ENCODE peak calls at places on chromosomes 4 and X, in six cellular contexts. F is K562, N is HepG2, D is endothelial cell of umbilical vein, Q is A549, Y is GM12878. T is an unnamed sample.

GRCh38 chr4:118348886-118349285 is 3.9 kb downstream of the PRSS12 start:
- DNase-seq in Y (no peak), Q (no peak), N (no peak), D (no peak), F (no peak), T (peak)

GRCh38 chr4:173446416-173446815 is 47.5 kb upstream of the SCRG1 start:
- DNase-seq in F (no peak), D (no peak), Y (no peak), Q (no peak), N (no peak), T (no peak)

GRCh38 chr4:1417522-1418390 is 11.5 kb upstream of the NKX1-1 start:
- DNase-seq in F (no peak), Y (no peak), Q (no peak), D (no peak), N (peak), T (no peak)

GRCh38 chrX:50483283-50483682 is 12.7 kb upstream of the DGKK start:
- DNase-seq in D (no peak), Q (no peak), F (no peak), Y (no peak), N (no peak), T (peak)

GRCh38 chr4:73309211-73309610 is 50.6 kb upstream of the ANKRD17 start:
- DNase-seq in Y (no peak), D (no peak), Q (no peak), N (no peak), F (no peak), T (no peak)

GRCh38 chr4:80587861-80588385 is 252.4 kb downstream of the CFAP299 start:
- DNase-seq in D (no peak), Y (no peak), N (no peak), F (no peak), Q (no peak), T (no peak)

GRCh38 chr4:21893136-21893535 is 55.4 kb downstream of the KCNIP4 start:
- DNase-seq in N (no peak), Q (no peak), F (no peak), Y (no peak), D (no peak), T (no peak)

GRCh38 chr4:2353222-2354107 is 65.0 kb downstream of the ZFYVE28 start:
- DNase-seq in D (no peak), F (no peak), Y (no peak), Q (no peak), N (no peak), T (no peak)

GRCh38 chrX:154026136-154026806 is 6.6 kb upstream of the IRAK1 start:
- DNase-seq in F (no peak), Y (no peak), N (no peak), Q (no peak), D (no peak), T (no peak)

GRCh38 chr4:99300934-99301333 is 10.1 kb upstream of the ADH1A start:
- DNase-seq in Q (no peak), D (no peak), Y (no peak), F (peak), N (peak), T (no peak)

GRCh38 chrX:44012484-44013096 is 39.4 kb upstream of the NDP start:
- DNase-seq in Y (no peak), D (peak), N (no peak), Q (peak), F (no peak), T (peak)

GRCh38 chr4:140056015-140056414 is 98.0 kb downstream of the MAML3 start:
- DNase-seq in Q (no peak), N (no peak), F (no peak), D (no peak), Y (no peak), T (no peak)

GRCh38 chr4:140061194-140061593 is 92.8 kb downstream of the MAML3 start:
- DNase-seq in D (peak), Y (no peak), F (no peak), Q (no peak), N (peak), T (no peak)

GRCh38 chr4:140059159-140059558 is 94.8 kb downstream of the MAML3 start:
- DNase-seq in D (peak), Q (no peak), F (no peak), Y (no peak), N (no peak), T (no peak)

GRCh38 chr4:140054861-140055260 is 99.1 kb downstream of the MAML3 start:
- DNase-seq in F (no peak), Y (no peak), D (no peak), N (no peak), Q (no peak), T (no peak)

GRCh38 chr4:140057693-140058092 is 96.3 kb downstream of the MAML3 start:
- DNase-seq in D (no peak), Y (no peak), F (no peak), Q (no peak), N (no peak), T (peak)
- TF ChIP-seq MYC in D (no peak), Y (no peak), F (no peak), Q (no peak), N (no peak), T (no peak)

DNA sequence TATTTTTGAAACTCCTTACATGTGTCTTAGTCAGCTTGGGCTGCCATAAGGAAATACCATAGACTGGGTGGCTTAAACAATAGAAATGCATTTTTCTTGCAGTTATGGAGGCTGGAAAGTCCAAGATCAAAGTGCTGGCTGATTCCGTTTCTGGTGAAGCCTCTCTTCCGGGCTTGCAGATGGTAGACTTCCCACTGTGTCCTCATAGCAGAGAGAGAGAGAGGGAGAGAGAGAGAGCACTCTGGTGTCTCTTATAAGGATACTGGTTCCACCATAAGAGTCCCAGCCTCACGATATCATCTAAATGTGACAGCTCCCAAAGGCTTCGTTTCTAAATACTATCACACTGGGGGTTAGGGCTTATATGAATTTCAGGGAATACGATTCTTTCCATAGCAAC is 39.7 kb downstream of the ENPEP start:
- DNase-seq in N (no peak), Q (no peak), Y (no peak), D (no peak), F (peak), T (peak)
- H3K4me3 ChIP-seq in N (peak), Q (peak), Y (no peak), D (peak), F (no peak), T (peak)

GRCh38 chr4:15882675-15883086 is 55.9 kb downstream of the FGFBP1 start:
- DNase-seq in F (peak), N (peak), D (peak), Q (peak), Y (peak), T (peak)
- TF ChIP-seq POLR2A in F (no peak), N (no peak), D (no peak), Q (no peak), Y (no peak), T (no peak)

GRCh38 chr4:68368566-68369473 is 18.9 kb upstream of the YTHDC1 start:
- DNase-seq in N (no peak), Q (peak), Y (no peak), F (no peak), D (no peak), T (no peak)
- TF ChIP-seq MYC in N (no peak), Q (no peak), Y (no peak), F (no peak), D (no peak), T (no peak)

DNA sequence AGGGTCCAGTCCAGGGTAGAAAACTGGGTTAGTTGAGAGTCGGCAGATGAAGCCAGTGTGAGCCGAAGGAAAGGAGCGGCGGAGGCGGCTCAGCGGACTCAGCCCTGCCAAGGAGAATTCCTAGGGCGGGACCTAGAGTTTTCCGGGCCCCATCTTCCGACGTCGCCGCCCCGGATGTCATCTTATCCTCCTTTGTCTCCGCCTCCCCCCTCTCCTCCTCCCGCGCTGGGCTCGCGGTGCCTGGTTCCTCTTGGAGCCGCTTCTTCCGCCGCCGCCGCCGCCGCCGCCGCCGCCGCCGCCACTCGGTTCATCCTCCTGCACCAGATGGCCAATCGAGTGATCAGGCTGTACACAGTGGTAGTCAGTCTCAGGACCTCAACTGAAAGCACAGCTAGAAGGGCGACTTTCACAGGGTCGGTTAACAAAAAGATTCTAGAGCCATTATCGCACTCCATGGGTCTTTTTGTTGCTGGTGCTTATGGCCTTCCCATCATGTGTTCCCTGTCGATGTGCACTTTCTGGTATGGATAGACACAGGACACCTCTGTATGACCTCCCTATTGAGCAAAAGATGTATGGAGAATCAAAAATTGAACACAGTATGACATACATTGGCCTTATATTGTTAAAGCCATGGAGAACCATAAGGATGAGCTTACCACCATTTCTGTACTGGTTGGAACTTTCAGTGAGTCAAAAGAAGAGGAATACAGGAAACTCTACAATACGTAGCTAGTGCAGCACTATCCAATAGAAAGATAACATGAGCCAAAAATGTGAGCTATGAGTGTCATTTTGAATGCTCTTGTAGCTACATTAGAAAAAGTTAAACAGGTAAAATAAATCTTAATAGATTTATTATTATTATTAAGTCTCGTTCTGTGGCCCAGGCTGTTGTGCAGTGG is 32.4 kb upstream of the THOC2 start:
- DNase-seq in F (peak), D (peak), N (no peak), Q (peak), Y (no peak), T (peak)
- H3K4me3 ChIP-seq in F (peak), D (peak), N (peak), Q (peak), Y (peak), T (peak)

GRCh38 chr4:15002659-15003440 is 569 bp downstream of the CPEB2 start:
- DNase-seq in Q (peak), F (peak), N (peak), D (peak), Y (peak), T (peak)
- TF ChIP-seq POLR2A in Q (peak), F (peak), N (no peak), D (no peak), Y (peak), T (peak)

GRCh38 chrX:148500428-148501120 is at the start of gene AFF2:
- DNase-seq in F (no peak), D (peak), Y (no peak), N (no peak), Q (peak), T (peak)

GRCh38 chrX:148501121-148502066 is 977 bp downstream of the AFF2 start:
- DNase-seq in Q (peak), D (no peak), Y (no peak), N (no peak), F (no peak), T (peak)

GRCh38 chrX:148495156-148495555 is 5.3 kb upstream of the AFF2 start:
- DNase-seq in F (no peak), N (no peak), Y (no peak), D (no peak), Q (no peak), T (peak)

GRCh38 chrX:148499638-148500427 is 584 bp upstream of the AFF2 start:
- DNase-seq in D (no peak), F (no peak), Y (no peak), N (no peak), Q (no peak), T (no peak)

DNA sequence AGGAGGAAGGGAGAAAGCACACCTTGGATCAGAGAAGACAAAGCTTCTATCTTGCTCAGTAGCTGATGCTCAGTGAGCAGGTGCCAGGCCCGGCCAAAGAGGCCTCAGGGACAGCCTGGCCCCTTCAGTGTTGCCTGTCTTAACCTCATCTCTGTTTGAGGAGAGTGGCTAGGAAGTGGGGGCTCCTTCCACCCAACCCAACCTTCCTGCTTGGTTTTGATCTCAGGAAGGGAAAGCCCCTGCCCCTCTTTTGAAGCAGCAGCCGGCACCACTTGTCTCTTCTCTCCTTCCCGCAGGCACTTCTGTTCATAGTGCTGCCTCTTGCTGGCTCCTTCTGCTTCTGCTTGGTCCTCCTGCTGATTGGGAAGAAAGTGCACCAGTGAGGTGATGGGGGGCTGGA is 2.4 kb upstream of the AFF2 start:
- DNase-seq in D (no peak), F (no peak), Q (no peak), N (no peak), Y (no peak), T (no peak)
- TF ChIP-seq MYC in D (no peak), F (no peak), Q (no peak), N (no peak), Y (no peak), T (no peak)

GRCh38 chrX:115344885-115345653 is 55.6 kb downstream of the LUZP4 start:
- DNase-seq in D (peak), N (peak), Q (peak), Y (no peak), F (no peak), T (no peak)
- H3K4me3 ChIP-seq in D (no peak), N (peak), Q (no peak), Y (no peak), F (no peak), T (no peak)

GRCh38 chr4:17811078-17811603 is 362 bp downstream of the NCAPG start:
- DNase-seq in N (no peak), Q (no peak), Y (no peak), F (peak), D (no peak), T (no peak)

GRCh38 chr4:17812801-17813200 is 2.0 kb downstream of the NCAPG start:
- DNase-seq in Q (no peak), Y (no peak), N (no peak), D (peak), F (no peak), T (no peak)

GRCh38 chr4:17812125-17812524 is 1.3 kb downstream of the NCAPG start:
- DNase-seq in N (no peak), Y (no peak), F (no peak), Q (no peak), D (peak), T (peak)

GRCh38 chr4:17809667-17810066 is 890 bp downstream of the DCAF16 start:
- DNase-seq in Y (no peak), Q (no peak), N (peak), D (peak), F (peak), T (peak)

DNA sequence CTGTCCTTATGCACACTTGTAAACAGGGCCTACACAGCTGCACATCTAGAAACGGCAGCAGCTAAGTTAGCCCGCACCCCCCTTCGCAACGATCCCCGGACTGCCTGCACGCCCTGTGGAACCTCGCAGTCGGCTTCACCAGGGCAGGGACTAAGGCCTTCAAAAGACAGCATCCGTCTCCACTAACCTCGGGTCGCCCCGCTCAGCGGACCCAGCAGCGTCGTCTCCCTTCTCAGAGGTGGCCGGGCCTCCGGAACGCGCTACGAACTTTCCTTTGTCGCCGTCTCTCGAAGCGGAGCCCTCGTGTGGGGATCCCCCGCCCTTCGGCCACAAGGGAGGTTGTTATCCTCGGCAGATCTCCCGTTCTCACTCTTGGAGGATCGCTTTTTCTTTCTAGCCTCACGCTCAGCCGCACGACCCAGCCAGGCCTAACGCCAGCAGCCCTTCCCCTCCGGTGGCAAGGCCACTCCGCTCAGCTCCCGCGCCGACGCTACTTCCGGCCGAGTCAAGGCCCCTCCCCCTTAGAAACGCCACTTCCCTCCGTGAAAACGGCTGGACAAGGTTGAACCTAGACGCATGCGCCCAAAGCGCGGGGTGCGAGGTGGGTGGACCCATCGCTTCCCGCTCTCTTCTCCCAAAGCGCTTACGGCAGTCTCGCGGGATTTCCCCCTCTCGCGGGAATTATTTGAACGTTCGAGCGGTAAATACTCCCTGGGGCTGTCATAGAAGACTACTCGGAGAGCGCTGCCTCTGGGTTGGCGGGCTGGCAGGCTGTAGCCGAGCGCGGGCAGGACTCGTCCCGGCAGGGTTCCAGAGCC is at the start of the genes DCAF16 and NCAPG:
- DNase-seq in N (peak), Y (peak), D (peak), Q (peak), F (peak), T (peak)
- TF ChIP-seq POLR2A in N (peak), Y (peak), D (peak), Q (peak), F (peak), T (peak)